ENCODE peak calls at places on chromosomes 7 and 10, in eight cellular contexts. Z is Peyer's patch, S is heart right ventricle, C is HuH-7, N is brain microvascular endothelial cell, V is CMK, M is dermis blood vessel endothelial cell, A is RWPE1. T is an unnamed sample.
A peak's percentile ranks its signal among the peaks of the same experiment; 100 is the strongest.

GRCh38 chr10:112782176-112782907 is 167.7 kb upstream of the TCF7L2 start:
- DNase-seq in Z (no peak), S (peak; percentile 69), C (no peak), N (no peak), V (no peak), M (no peak), A (no peak), T (peak; percentile 89)

GRCh38 chr7:141301544-141301943 is 227.7 kb downstream of the TMEM178B start:
- DNase-seq in Z (no peak), S (no peak), C (no peak), N (no peak), V (no peak), M (no peak), A (no peak), T (peak; percentile 44)

GRCh38 chr7:42930889-42931288 is 1.1 kb downstream of the PSMA2 start:
- DNase-seq in Z (no peak), S (no peak), C (no peak), N (no peak), V (no peak), M (peak; percentile 12), A (no peak), T (no peak)

GRCh38 chr10:18196806-18197550 is 56.8 kb downstream of the CACNB2 start:
- DNase-seq in Z (no peak), S (no peak), C (no peak), N (no peak), V (no peak), M (no peak), A (no peak), T (no peak)

GRCh38 chr7:141562972-141563371 is 11.8 kb downstream of the AGK start:
- DNase-seq in Z (no peak), S (no peak), C (no peak), N (no peak), V (no peak), M (no peak), A (no peak), T (no peak)

GRCh38 chr7:50560865-50561351 is 4.3 kb downstream of the DDC start:
- DNase-seq in Z (peak; percentile 71), S (no peak), C (no peak), N (no peak), V (no peak), M (no peak), A (no peak), T (no peak)

GRCh38 chr7:2055956-2056355 is 176.8 kb downstream of the MAD1L1 start:
- DNase-seq in Z (no peak), S (no peak), C (no peak), N (no peak), V (no peak), M (no peak), A (no peak), T (no peak)

GRCh38 chr7:14414274-14414986 is 425.0 kb upstream of the ETV1 start:
- DNase-seq in Z (no peak), S (peak; percentile 59), C (no peak), N (no peak), V (no peak), M (no peak), A (no peak), T (no peak)

GRCh38 chr10:43120948-43121290 is 17.3 kb upstream of the CSGALNACT2 start:
- DNase-seq in Z (no peak), S (no peak), C (no peak), N (no peak), V (peak; percentile 85), M (peak; percentile 12), A (no peak), T (no peak)